ENCODE peak calls at places on chromosomes 6 and 20, in nine cellular contexts. N is fibroblast of lung, K is GM23248, J is PC-9, M is astrocyte, W is H1, F is A549, L is IMR-90, T is DND-41. Q is an unnamed sample.

GRCh38 chr20:33308668-33309067 is 25.7 kb downstream of the BPIFB1 start:
- DNase-seq in N (no peak), K (no peak), J (no peak), M (no peak), W (no peak), F (no peak), L (no peak), T (no peak), Q (no peak)

GRCh38 chr20:13690948-13691347 is 52.2 kb upstream of the TASP1 start:
- DNase-seq in N (no peak), K (no peak), J (no peak), M (no peak), W (no peak), F (no peak), L (no peak), T (no peak), Q (no peak)

GRCh38 chr6:82095091-82095490 is 152.5 kb downstream of the IBTK start:
- DNase-seq in N (no peak), K (no peak), J (no peak), M (no peak), W (no peak), F (no peak), L (no peak), T (no peak), Q (no peak)

GRCh38 chr6:20180935-20181334 is 31.3 kb downstream of the MBOAT1 start:
- DNase-seq in N (no peak), K (peak), J (no peak), M (no peak), W (no peak), F (no peak), L (no peak), T (no peak), Q (no peak)

GRCh38 chr20:57409672-57410397 is 18.6 kb downstream of the RBM38 start:
- DNase-seq in N (no peak), K (no peak), J (no peak), M (no peak), W (no peak), F (no peak), L (no peak), T (no peak), Q (no peak)

GRCh38 chr6:32047084-32047478 is 8.9 kb downstream of the CYP21A2 start:
- DNase-seq in N (peak), K (peak), J (peak), M (peak), W (no peak), F (no peak), L (peak), T (no peak), Q (peak)

GRCh38 chr6:139114741-139115140 is 20.1 kb upstream of the HECA start:
- DNase-seq in N (no peak), K (no peak), J (no peak), M (no peak), W (no peak), F (no peak), L (no peak), T (peak), Q (no peak)

GRCh38 chr6:53735896-53736295 is 58.9 kb upstream of the LRRC1 start:
- DNase-seq in N (no peak), K (no peak), J (no peak), M (no peak), W (no peak), F (no peak), L (no peak), T (peak), Q (no peak)

GRCh38 chr6:3876131-3876530 is 27.0 kb downstream of the FAM50B start:
- DNase-seq in N (peak), K (peak), J (no peak), M (no peak), W (no peak), F (no peak), L (no peak), T (no peak), Q (no peak)

DNA sequence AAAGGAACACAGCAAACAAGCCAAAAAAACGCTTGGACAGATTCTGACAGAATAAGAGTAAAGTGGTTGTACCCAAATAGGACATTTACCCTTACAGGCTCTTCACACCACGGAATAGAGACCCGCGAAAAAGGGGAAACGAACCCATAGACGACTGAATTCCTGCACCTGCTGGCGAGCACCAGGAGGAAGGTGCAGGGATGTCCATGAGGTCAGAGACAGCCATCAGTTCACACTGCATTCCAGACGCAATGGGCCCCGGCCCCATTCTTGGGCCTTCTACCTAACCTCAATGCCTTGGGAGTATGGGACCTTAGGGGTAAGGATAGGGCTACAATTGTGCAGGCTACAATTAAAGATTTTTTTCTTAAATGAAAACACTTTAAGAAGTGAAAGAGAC is 5.2 kb upstream of the DIDO1 start:
- DNase-seq in N (no peak), K (no peak), J (no peak), M (no peak), W (no peak), F (no peak), L (no peak), T (no peak), Q (no peak)
- H3K4me2 ChIP-seq in N (no peak), K (no peak), J (no peak), M (no peak), W (peak), F (no peak), L (no peak), T (peak), Q (no peak)

GRCh38 chr6:158374020-158374419 is 61.8 kb downstream of the TULP4 start:
- DNase-seq in N (peak), K (no peak), J (no peak), M (no peak), W (no peak), F (no peak), L (peak), T (no peak), Q (no peak)
- H3K4me2 ChIP-seq in N (no peak), K (no peak), J (no peak), M (no peak), W (no peak), F (no peak), L (no peak), T (no peak), Q (no peak)

GRCh38 chr20:17938889-17939619 is 29.5 kb downstream of the SNX5 start:
- DNase-seq in N (peak), K (peak), J (peak), M (no peak), W (peak), F (peak), L (peak), T (peak), Q (peak)
- H3K4me2 ChIP-seq in N (no peak), K (no peak), J (no peak), M (no peak), W (peak), F (no peak), L (no peak), T (no peak), Q (no peak)

GRCh38 chr6:125711013-125711675 is 38.3 kb upstream of the HEY2 start:
- DNase-seq in N (no peak), K (no peak), J (no peak), M (no peak), W (no peak), F (no peak), L (no peak), T (no peak), Q (no peak)

DNA sequence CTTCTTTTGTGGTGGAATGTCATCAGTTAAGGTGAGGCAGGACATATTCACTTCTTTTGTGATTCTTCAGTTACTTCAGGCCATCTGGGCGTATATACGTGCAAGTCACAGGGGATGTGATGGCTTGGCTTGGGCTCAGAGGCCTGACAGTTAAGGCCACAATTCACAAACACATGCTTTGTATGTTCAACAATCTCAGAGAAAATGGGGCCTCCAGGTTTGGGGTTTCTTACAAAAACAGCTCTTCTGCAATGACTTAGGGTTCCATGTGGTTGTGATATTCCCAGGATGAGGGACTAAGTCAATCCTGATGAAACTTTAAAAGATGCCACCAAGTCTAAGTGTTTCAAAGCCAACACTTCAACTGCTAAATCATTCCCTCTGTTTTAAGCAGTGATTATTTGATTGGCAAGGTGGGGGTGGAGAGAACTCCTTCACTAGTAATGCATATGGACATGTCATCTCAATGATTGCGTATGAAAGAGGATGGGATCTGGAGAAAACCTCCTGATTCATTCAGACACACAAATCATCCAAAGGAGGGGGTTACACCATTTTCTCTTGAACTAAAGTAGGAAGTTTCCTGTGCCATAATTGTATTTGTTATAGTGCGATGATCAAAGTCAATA is 41.7 kb upstream of the HEY2 start:
- DNase-seq in N (no peak), K (no peak), J (no peak), M (no peak), W (no peak), F (no peak), L (no peak), T (no peak), Q (no peak)
- H3K4me2 ChIP-seq in N (no peak), K (no peak), J (no peak), M (no peak), W (peak), F (no peak), L (no peak), T (no peak), Q (no peak)

DNA sequence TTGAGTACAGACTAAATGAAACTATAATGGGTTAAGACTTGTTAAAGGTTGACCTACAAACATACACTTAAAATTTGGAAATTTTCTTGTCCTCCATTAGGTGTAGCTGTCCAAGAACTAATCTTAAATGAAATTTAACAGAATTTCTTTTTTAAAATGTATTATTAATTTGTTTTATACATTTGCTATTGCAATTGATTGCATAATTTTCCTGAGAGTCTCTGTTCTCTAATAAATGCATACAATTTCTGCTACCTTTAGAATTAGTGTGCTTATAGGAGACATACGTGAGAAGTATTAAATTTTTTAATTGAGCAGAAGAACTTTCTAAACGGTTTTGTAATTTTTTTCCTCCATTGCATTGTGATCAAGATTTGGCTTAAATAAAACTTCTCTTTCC is 1.5 kb downstream of the FAM135A start:
- DNase-seq in N (peak), K (peak), J (no peak), M (no peak), W (no peak), F (no peak), L (no peak), T (no peak), Q (no peak)
- H3K4me2 ChIP-seq in N (peak), K (peak), J (peak), M (peak), W (peak), F (peak), L (no peak), T (peak), Q (peak)